ENCODE peak calls at places on chromosomes 11 and 22, in six cellular contexts. X is cardiac muscle cell, N is ovary, A is tibial artery, Z is left ventricle myocardium inferior, D is fibroblast of lung. C is an unnamed sample. For H3K27me3, the result is how much of the 10 kb centered on the place peaks cover.

GRCh38 chr22:26589367-26589844 is 526 bp downstream of the TPST2 start:
- DNase-seq in X (peak), N (peak), A (no peak), Z (peak), D (no peak), C (no peak)

GRCh38 chr22:29334696-29335344 is 19.3 kb upstream of the RASL10A start:
- DNase-seq in X (no peak), N (no peak), A (no peak), Z (no peak), D (no peak), C (no peak)

GRCh38 chr11:17291710-17292109 is 15.2 kb downstream of the NUCB2 start:
- DNase-seq in X (no peak), N (no peak), A (no peak), Z (no peak), D (no peak), C (no peak)

GRCh38 chr11:126718319-126718718 is 282.3 kb downstream of the KIRREL3 start:
- DNase-seq in X (no peak), N (no peak), A (no peak), Z (no peak), D (no peak), C (no peak)

GRCh38 chr22:50656122-50657070 is 16.2 kb upstream of the SHANK3 start:
- DNase-seq in X (peak), N (no peak), A (peak), Z (no peak), D (peak), C (no peak)

GRCh38 chr11:71472357-71472885 is 19.4 kb downstream of the NADSYN1 start:
- DNase-seq in X (no peak), N (no peak), A (no peak), Z (no peak), D (no peak), C (no peak)

GRCh38 chr11:67640021-67640757 is 626 bp upstream of the TBX10 start:
- DNase-seq in X (peak), N (peak), A (peak), Z (no peak), D (peak), C (peak)

GRCh38 chr22:50529416-50530279 is at the start of gene TYMP:
- DNase-seq in X (no peak), N (no peak), A (no peak), Z (peak), D (no peak), C (no peak)

GRCh38 chr22:22721681-22722309 is 77.4 kb downstream of the GGTLC2 start:
- DNase-seq in X (peak), N (peak), A (no peak), Z (no peak), D (peak), C (no peak)

GRCh38 chr11:67269401-67270255 is 3.4 kb downstream of the GRK2 start:
- DNase-seq in X (no peak), N (no peak), A (peak), Z (no peak), D (no peak), C (no peak)

GRCh38 chr11:133149698-133150097 is 382.6 kb downstream of the OPCML start:
- DNase-seq in X (no peak), N (no peak), A (no peak), Z (no peak), D (no peak), C (no peak)

GRCh38 chr11:16785520-16786128 is 47.2 kb downstream of the C11orf58 start:
- DNase-seq in X (peak), N (peak), A (peak), Z (peak), D (peak), C (peak)

GRCh38 chr22:40324468-40325305 is 21.6 kb upstream of the ADSL start:
- DNase-seq in X (no peak), N (no peak), A (no peak), Z (no peak), D (no peak), C (peak)

GRCh38 chr11:2306971-2307732 is 5.3 kb downstream of the TSPAN32 start:
- DNase-seq in X (no peak), N (peak), A (no peak), Z (no peak), D (no peak), C (no peak)

GRCh38 chr11:75279273-75279672 is 38.7 kb downstream of the TPBGL start:
- DNase-seq in X (no peak), N (no peak), A (no peak), Z (peak), D (no peak), C (no peak)

GRCh38 chr11:126646701-126647209 is 291.3 kb downstream of the ST3GAL4 start:
- DNase-seq in X (peak), N (no peak), A (no peak), Z (no peak), D (no peak), C (no peak)

GRCh38 chr11:102268083-102268984 is 49.0 kb upstream of the BIRC3 start:
- DNase-seq in X (peak), N (peak), A (peak), Z (peak), D (peak), C (peak)

GRCh38 chr11:92149996-92150395 is 74.6 kb upstream of the FAT3 start:
- DNase-seq in X (peak), N (no peak), A (no peak), Z (no peak), D (peak), C (no peak)
- TF ChIP-seq CTCF in X (no peak), N (no peak), A (no peak), Z (no peak), D (peak), C (no peak)

GRCh38 chr22:46794491-46794890 is 32.0 kb downstream of the TBC1D22A start:
- DNase-seq in X (no peak), N (no peak), A (no peak), Z (no peak), D (no peak), C (no peak)
- H3K27me3 ChIP-seq in X (under half), N (under half), A (under half), Z (under half), D (under half), C (under half)

DNA sequence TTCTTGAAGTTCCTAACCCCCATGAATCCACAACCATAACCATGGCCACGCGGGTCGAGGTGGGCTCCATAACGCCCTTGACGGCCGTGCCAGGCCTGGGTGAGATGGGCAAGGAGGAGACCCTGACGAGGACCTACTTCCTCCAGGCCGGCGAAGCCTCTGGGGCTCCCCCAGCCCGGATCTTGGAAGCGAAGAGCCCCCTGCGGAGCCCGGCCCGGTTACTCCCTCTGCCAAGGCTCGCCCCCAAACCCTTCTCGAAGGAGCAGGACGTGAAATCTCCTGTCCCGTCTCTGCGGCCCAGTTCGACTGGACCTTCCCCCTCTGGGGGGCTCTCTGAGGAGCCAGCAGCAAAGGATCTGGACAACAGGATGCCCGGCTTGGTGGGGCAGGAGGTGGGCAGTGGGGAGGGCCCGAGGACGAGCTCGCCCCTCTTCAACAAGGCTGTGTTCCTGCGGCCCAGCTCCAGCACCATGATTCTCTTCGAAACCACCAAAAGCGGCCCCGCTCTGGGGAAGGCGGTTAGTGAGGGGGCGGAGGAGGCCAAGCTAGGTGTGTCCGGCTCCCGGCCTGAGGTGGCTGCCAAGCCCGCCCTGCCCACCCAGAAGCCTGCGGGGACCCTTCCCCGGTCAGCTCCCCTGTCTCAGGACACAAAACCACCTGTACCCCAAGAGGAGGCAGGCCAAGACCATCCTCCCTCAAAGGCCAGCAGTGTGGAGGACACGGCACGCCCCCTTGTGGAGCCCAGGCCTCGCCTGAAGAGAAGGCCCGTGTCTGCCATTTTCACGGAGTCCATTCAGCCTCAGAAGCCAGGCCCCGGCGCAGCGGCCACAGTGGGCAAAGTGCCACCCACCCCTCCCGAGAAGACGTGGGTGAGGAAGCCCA is 75.7 kb downstream of the KIAA1671 start:
- DNase-seq in X (peak), N (no peak), A (no peak), Z (peak), D (no peak), C (no peak)
- H3K27ac ChIP-seq in X (peak), N (no peak), A (no peak), Z (peak), D (no peak), C (no peak)

GRCh38 chr11:9571071-9571765 is 2.3 kb upstream of the WEE1 start:
- DNase-seq in X (no peak), N (no peak), A (no peak), Z (no peak), D (no peak), C (no peak)
- TF ChIP-seq CTCF in X (no peak), N (no peak), A (no peak), Z (no peak), D (no peak), C (no peak)

GRCh38 chr11:72970557-72971118 is 156.4 kb downstream of the ATG16L2 start:
- DNase-seq in X (peak), N (no peak), A (no peak), Z (no peak), D (no peak), C (no peak)
- H3K27me3 ChIP-seq in X (under half), N (under half), A (under half), Z (under half), D (under half), C (under half)

GRCh38 chr11:79312591-79313267 is 128.1 kb downstream of the TENM4 start:
- DNase-seq in X (peak), N (no peak), A (no peak), Z (no peak), D (peak), C (no peak)
- H3K27ac ChIP-seq in X (no peak), N (no peak), A (no peak), Z (no peak), D (no peak), C (no peak)

GRCh38 chr22:24834845-24835570 is 29.0 kb downstream of the SGSM1 start:
- DNase-seq in X (peak), N (no peak), A (no peak), Z (no peak), D (peak), C (no peak)
- TF ChIP-seq CTCF in X (peak), N (no peak), A (no peak), Z (peak), D (no peak), C (no peak)

DNA sequence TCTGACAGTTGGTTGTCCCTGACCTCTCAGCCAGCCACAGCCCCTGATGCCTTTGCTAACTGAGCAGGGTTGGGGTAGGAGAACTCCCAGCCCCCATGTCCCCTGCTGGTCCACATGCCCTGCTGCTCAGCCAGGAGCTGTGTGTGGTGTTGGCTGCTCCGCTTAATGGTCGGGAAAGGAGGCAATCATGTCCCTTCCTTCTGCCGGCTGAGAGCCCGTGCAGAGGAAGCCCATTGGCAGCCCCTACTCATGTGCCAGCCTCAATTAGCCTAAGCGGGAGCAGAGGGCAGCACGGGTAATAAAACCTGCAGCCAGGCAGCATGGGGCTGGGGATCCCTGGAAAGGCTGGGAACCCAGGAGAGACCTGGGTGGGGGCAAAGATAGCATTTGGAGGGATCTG is 103.1 kb upstream of the NECTIN1 start:
- DNase-seq in X (no peak), N (no peak), A (no peak), Z (no peak), D (no peak), C (no peak)
- H3K27me3 ChIP-seq in X (under half), N (under half), A (under half), Z (under half), D (under half), C (under half)

DNA sequence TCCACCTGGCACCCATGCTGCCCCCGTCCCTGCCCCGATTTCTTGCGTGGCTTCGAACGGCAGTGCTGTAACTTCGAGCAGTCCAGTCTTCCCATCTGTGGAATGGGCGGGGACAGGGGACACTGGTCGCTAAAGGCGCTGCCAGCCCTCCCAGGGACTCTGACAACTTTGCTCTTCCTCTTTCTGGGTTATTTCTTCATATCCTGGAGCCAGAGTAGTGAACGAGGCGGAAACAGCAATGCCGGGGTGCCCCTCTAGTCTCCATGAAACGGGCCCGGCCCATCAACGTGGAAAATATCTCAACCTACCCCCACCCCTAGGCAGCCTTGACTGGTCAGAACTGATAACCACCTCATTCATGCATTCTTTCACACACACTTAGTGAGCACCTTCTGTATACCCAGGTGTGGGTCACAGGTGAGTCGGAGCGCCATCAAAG is 42.8 kb downstream of the TRIOBP start:
- DNase-seq in X (no peak), N (peak), A (peak), Z (peak), D (no peak), C (no peak)
- H3K27ac ChIP-seq in X (no peak), N (peak), A (no peak), Z (peak), D (peak), C (no peak)

DNA sequence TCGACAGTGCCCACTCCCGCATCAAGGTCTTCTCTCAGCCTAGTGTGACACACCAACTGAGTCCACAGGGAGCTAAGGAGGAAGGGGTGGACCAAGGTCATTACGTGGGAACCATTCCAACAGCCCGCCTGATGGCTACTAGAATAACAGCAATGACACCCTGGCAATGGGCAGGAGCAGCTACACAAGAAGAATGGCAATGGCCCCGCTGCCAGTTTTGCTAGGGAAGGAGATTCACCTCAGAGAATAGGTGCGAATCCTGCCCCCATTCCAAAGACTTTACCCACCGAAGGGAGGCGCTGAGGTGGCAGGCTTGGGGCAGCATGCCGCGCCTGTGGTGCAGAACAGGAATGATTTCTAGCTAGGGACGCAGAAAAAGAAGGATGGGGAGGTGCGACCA is 9.1 kb downstream of the WT1 start:
- DNase-seq in X (no peak), N (peak), A (no peak), Z (no peak), D (no peak), C (no peak)
- TF ChIP-seq CTCF in X (no peak), N (no peak), A (no peak), Z (no peak), D (no peak), C (no peak)

C was measured in CD4-positive, alpha-beta T cell.